ENCODE peak calls at places on chromosomes 7 and 10, in nine cellular contexts. B is K562, K is cardiac muscle cell, U is upper lobe of right lung, L is small intestine, X is endothelial cell of umbilical vein, Y is esophagus squamous epithelium, O is left ventricle myocardium inferior, W is HCT116. R is an unnamed sample.

GRCh38 chr10:60414877-60415585 is 25.4 kb upstream of the ANK3 start:
- DNase-seq in L (no peak), U (no peak), B (no peak), X (peak), W (no peak), K (peak), O (no peak), Y (no peak), R (no peak)

GRCh38 chr10:44386546-44387052 is 1.7 kb upstream of the CXCL12 start:
- DNase-seq in U (peak), W (no peak), Y (no peak), K (peak), X (peak), O (peak), L (peak), B (peak), R (peak)

GRCh38 chr7:74051629-74052410 is 23.8 kb downstream of the ELN start:
- DNase-seq in X (no peak), Y (no peak), B (peak), U (peak), L (peak), K (peak), O (no peak), W (peak), R (peak)

GRCh38 chr7:129454249-129454551 is 20.0 kb downstream of the STRIP2 start:
- DNase-seq in L (no peak), B (no peak), U (no peak), K (no peak), O (no peak), Y (no peak), W (no peak), X (no peak), R (no peak)

GRCh38 chr10:93061594-93062498 is 1.2 kb downstream of the CYP26C1 start:
- DNase-seq in W (no peak), O (no peak), Y (no peak), U (no peak), L (no peak), K (peak), B (no peak), X (no peak), R (no peak)

GRCh38 chr10:131346456-131346855 is 34.9 kb upstream of the TCERG1L start:
- DNase-seq in W (no peak), U (no peak), L (no peak), X (no peak), O (no peak), Y (no peak), B (no peak), K (no peak), R (no peak)

GRCh38 chr10:72328045-72328828 is 26.5 kb downstream of the DNAJB12 start:
- DNase-seq in B (peak), K (peak), Y (no peak), O (peak), W (no peak), L (peak), U (peak), X (peak), R (peak)

GRCh38 chr7:83936056-83936703 is 258.4 kb downstream of the SEMA3A start:
- DNase-seq in U (no peak), Y (no peak), L (peak), X (peak), K (peak), W (peak), B (peak), O (peak), R (peak)

GRCh38 chr7:7946486-7946885 is 22.1 kb upstream of the GLCCI1 start:
- DNase-seq in U (no peak), B (no peak), X (no peak), W (no peak), K (no peak), L (no peak), Y (no peak), O (no peak), R (no peak)

GRCh38 chr7:17530741-17531417 is 232.4 kb downstream of the AHR start:
- DNase-seq in U (no peak), Y (no peak), K (peak), W (peak), X (peak), O (no peak), B (peak), L (peak), R (no peak)

GRCh38 chr10:95290801-95291633 is at the start of gene PDLIM1:
- DNase-seq in U (peak), Y (peak), B (peak), W (no peak), L (peak), X (peak), O (peak), K (peak), R (peak)

GRCh38 chr10:110790913-110791525 is 80.7 kb upstream of the PDCD4 start:
- DNase-seq in L (no peak), O (no peak), K (no peak), Y (no peak), B (no peak), X (no peak), U (no peak), W (no peak), R (no peak)

GRCh38 chr7:81410471-81411117 is 359.3 kb downstream of the HGF start:
- DNase-seq in Y (no peak), B (no peak), U (no peak), W (no peak), O (no peak), K (no peak), X (peak), L (no peak), R (no peak)

GRCh38 chr10:110918633-110919348 is at the start of gene BBIP1:
- DNase-seq in K (peak), L (peak), B (no peak), O (no peak), W (peak), X (peak), Y (peak), U (no peak), R (peak)

GRCh38 chr7:55349126-55349525 is 16.0 kb upstream of the LANCL2 start:
- DNase-seq in U (no peak), L (no peak), X (no peak), Y (no peak), W (no peak), O (no peak), K (peak), B (no peak), R (no peak)

GRCh38 chr10:59337254-59337653 is 25.1 kb downstream of the FAM13C start:
- DNase-seq in O (no peak), Y (no peak), U (no peak), K (peak), X (peak), W (no peak), B (no peak), L (no peak), R (peak)

GRCh38 chr10:20945546-20946332 is 48.6 kb upstream of the NEBL start:
- DNase-seq in U (no peak), O (no peak), X (no peak), B (no peak), W (no peak), L (no peak), Y (no peak), K (no peak), R (no peak)

GRCh38 chr7:33918401-33919120 is 13.2 kb downstream of the BMPER start:
- DNase-seq in L (no peak), O (no peak), B (no peak), K (no peak), X (no peak), W (no peak), U (no peak), Y (no peak), R (no peak)

GRCh38 chr10:105793071-105793470 is 1152.0 kb downstream of the SORCS3 start:
- DNase-seq in Y (no peak), O (no peak), B (no peak), U (no peak), X (no peak), W (no peak), K (no peak), L (no peak), R (no peak)

GRCh38 chr10:15738237-15738928 is 18.7 kb upstream of the ITGA8 start:
- DNase-seq in U (no peak), O (no peak), W (no peak), L (no peak), X (no peak), Y (no peak), K (peak), B (no peak), R (no peak)

GRCh38 chr7:150322114-150322832 is 882 bp upstream of the LRRC61 start:
- DNase-seq in K (no peak), U (no peak), X (no peak), B (peak), O (no peak), W (no peak), Y (no peak), L (peak), R (no peak)

GRCh38 chr10:116418394-116418793 is 9.3 kb upstream of the PNLIPRP3 start:
- DNase-seq in X (no peak), W (no peak), U (no peak), K (no peak), L (no peak), Y (no peak), B (no peak), O (no peak), R (no peak)

GRCh38 chr10:133127291-133128125 is 32.5 kb upstream of the KNDC1 start:
- DNase-seq in W (peak), B (peak), X (no peak), O (peak), K (no peak), U (peak), L (no peak), Y (no peak), R (peak)

GRCh38 chr7:69962077-69962855 is 364.0 kb downstream of the AUTS2 start:
- DNase-seq in W (no peak), Y (no peak), O (peak), K (peak), X (no peak), L (peak), B (no peak), U (peak), R (peak)

GRCh38 chr7:28629216-28629848 is 217.0 kb downstream of the CREB5 start:
- DNase-seq in O (peak), K (peak), B (no peak), U (no peak), L (peak), W (no peak), X (no peak), Y (no peak), R (peak)

GRCh38 chr7:24980695-24981543 is 941 bp upstream of the OSBPL3 start:
- DNase-seq in X (peak), U (peak), W (no peak), L (peak), O (no peak), Y (peak), K (peak), B (no peak), R (peak)

GRCh38 chr7:134820778-134821177 is 41.3 kb downstream of the CALD1 start:
- DNase-seq in U (no peak), O (no peak), W (no peak), L (no peak), Y (no peak), B (no peak), X (no peak), K (no peak), R (no peak)

GRCh38 chr7:42057331-42057730 is 179.7 kb downstream of the GLI3 start:
- DNase-seq in U (no peak), B (no peak), K (no peak), W (no peak), Y (no peak), L (no peak), X (no peak), O (no peak), R (no peak)

GRCh38 chr10:43863859-43864591 is 215.3 kb upstream of the ZNF32 start:
- DNase-seq in O (peak), Y (no peak), K (peak), U (no peak), W (no peak), X (peak), B (no peak), L (peak), R (peak)

GRCh38 chr10:114081911-114082583 is 38.4 kb downstream of the ADRB1 start:
- DNase-seq in L (peak), B (no peak), W (no peak), U (no peak), X (no peak), K (no peak), Y (no peak), O (no peak), R (no peak)

GRCh38 chr7:130723784-130724183 is 10.2 kb downstream of the KLF14 start:
- DNase-seq in K (peak), Y (no peak), B (no peak), U (no peak), X (no peak), W (no peak), L (no peak), O (no peak), R (no peak)

GRCh38 chr7:99210265-99210970 is 2.5 kb upstream of the KPNA7 start:
- DNase-seq in W (no peak), L (peak), K (peak), U (no peak), X (no peak), B (no peak), Y (no peak), O (no peak), R (no peak)

GRCh38 chr10:79073784-79074432 is 5.1 kb downstream of the ZMIZ1 start:
- DNase-seq in L (peak), O (peak), B (no peak), X (peak), Y (no peak), K (peak), W (no peak), U (peak), R (peak)

GRCh38 chr10:79071535-79071923 is 2.8 kb downstream of the ZMIZ1 start:
- DNase-seq in Y (no peak), B (no peak), L (no peak), X (no peak), U (no peak), W (no peak), K (no peak), O (no peak), R (no peak)

GRCh38 chr10:79072041-79072441 is 3.3 kb downstream of the ZMIZ1 start:
- DNase-seq in Y (no peak), U (no peak), W (no peak), B (no peak), L (no peak), O (no peak), K (no peak), X (peak), R (peak)

GRCh38 chr10:79074732-79075131 is 6.0 kb downstream of the ZMIZ1 start:
- DNase-seq in U (peak), X (no peak), B (no peak), O (no peak), Y (no peak), L (peak), K (no peak), W (no peak), R (no peak)

DNA sequence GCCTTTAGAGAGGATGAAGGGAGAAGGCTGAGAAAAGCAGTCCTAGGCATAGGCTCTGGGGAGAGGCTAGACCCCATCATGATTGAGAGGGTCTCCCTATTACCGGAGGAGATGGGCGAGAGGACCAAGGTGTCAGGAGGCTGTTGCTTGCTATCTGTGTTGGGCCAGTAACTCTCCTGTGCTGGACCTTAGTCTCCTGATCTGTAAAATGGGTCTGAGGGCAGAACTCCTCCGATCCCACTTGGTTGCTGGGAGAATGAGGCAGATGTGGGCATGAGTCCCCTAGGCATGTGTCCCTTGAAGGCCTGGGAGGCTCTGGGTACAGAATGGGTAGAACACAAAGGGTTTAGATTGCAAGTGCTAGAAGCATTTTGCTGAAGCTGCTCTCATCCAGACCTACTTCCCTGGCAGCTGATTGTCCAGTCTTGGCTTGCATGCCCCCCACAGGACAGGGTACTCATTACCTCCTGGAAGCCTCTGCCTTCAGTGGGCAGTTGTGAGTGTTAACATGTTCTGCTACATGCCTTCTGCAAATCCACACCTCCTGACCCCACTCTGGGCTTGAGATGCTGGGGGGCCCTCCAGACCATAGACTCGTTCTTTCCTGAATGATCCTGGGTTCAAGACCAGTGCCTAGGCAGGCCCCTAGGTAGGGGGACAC is 4.4 kb downstream of the ZMIZ1 start:
- DNase-seq in K (no peak), U (no peak), L (no peak), B (no peak), Y (no peak), W (no peak), X (no peak), O (no peak), R (peak)
- H3K27ac ChIP-seq in K (peak), U (peak), L (peak), B (no peak), Y (peak), W (no peak), X (no peak), O (peak), R (peak)

GRCh38 chr7:158422551-158423189 is 165.0 kb downstream of the PTPRN2 start:
- DNase-seq in L (no peak), K (no peak), X (no peak), O (no peak), W (no peak), B (peak), U (peak), Y (no peak), R (no peak)

GRCh38 chr7:158424531-158424930 is 163.1 kb downstream of the PTPRN2 start:
- DNase-seq in B (no peak), K (no peak), X (no peak), O (no peak), L (no peak), Y (no peak), W (no peak), U (peak), R (no peak)

GRCh38 chr7:158424011-158424410 is 163.6 kb downstream of the PTPRN2 start:
- DNase-seq in L (no peak), W (no peak), U (peak), X (no peak), Y (no peak), O (no peak), B (no peak), K (no peak), R (no peak)

GRCh38 chr7:158421394-158421793 is 166.2 kb downstream of the PTPRN2 start:
- DNase-seq in L (no peak), W (no peak), U (no peak), Y (no peak), O (no peak), X (no peak), B (no peak), K (no peak), R (no peak)

DNA sequence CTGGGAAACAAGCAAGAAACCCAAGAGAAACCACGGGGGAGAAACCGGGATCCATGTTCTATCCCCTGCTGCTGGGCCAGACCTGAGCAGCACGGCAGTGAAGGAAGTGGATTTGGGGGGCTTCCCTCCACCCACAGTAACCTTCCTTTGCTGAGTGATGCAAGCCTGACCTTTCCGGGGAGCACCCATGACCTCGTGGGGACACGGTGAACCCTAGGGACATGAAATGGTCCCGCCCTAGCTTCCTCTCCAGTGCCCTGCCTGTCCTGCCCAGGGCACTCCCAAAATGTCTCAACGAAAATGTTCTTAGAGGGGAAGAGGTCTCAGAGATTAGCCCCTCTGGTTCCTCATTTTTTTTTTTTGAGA is 164.4 kb downstream of the PTPRN2 start:
- DNase-seq in O (no peak), B (no peak), L (no peak), X (no peak), W (no peak), K (no peak), U (peak), Y (no peak), R (no peak)
- H3K27ac ChIP-seq in O (no peak), B (no peak), L (no peak), X (no peak), W (no peak), K (no peak), U (no peak), Y (no peak), R (no peak)

DNA sequence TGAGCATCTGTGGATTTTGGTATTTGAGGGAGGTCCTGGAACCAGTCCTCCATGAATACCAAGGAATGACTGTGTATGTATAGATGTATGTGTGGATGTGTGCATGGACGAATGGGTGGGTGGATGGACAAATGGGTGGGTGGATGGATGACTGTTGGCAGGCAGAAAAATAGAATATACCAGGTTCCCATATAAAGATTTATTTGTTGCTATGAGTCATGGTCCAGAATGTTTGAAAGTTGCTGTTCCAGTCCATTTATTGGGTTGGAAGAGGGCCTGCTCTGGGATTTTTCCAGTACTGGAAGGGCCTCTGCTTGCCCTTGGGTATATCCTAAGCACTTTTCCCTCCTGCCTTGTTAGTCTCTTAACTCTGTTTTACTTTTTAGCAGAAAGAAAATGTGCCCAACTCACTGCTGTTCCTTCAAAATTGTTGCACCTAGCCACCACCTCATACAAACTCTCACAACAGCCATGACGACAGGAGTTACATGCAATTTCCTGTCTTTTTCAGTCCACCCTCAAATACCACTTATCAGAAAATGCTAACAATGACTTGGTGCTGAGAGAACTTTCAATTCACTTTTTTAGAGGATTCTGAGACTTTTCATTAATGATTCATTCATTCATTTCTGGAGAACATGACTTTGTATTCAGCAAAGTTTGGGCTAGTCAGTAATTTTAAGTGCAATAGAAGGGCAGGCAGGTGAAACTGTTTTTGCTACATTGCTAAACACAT is 108.1 kb downstream of the EEPD1 start:
- DNase-seq in O (no peak), L (no peak), K (peak), X (no peak), B (no peak), U (no peak), W (no peak), Y (no peak), R (no peak)
- H3K27ac ChIP-seq in O (peak), L (no peak), K (no peak), X (no peak), B (no peak), U (no peak), W (no peak), Y (no peak), R (no peak)

GRCh38 chr7:23469150-23469960 is 936 bp downstream of the IGF2BP3 start:
- DNase-seq in K (peak), U (no peak), W (no peak), X (peak), Y (no peak), O (no peak), L (no peak), B (peak), R (no peak)
- H3K27ac ChIP-seq in K (peak), U (no peak), W (peak), X (peak), Y (no peak), O (no peak), L (no peak), B (peak), R (no peak)

GRCh38 chr7:39321909-39322498 is 244.2 kb upstream of the YAE1 start:
- DNase-seq in O (no peak), W (no peak), X (no peak), B (no peak), K (no peak), Y (no peak), L (no peak), U (no peak), R (no peak)
- H3K27ac ChIP-seq in O (no peak), W (no peak), X (no peak), B (no peak), K (no peak), Y (no peak), L (no peak), U (no peak), R (no peak)

DNA sequence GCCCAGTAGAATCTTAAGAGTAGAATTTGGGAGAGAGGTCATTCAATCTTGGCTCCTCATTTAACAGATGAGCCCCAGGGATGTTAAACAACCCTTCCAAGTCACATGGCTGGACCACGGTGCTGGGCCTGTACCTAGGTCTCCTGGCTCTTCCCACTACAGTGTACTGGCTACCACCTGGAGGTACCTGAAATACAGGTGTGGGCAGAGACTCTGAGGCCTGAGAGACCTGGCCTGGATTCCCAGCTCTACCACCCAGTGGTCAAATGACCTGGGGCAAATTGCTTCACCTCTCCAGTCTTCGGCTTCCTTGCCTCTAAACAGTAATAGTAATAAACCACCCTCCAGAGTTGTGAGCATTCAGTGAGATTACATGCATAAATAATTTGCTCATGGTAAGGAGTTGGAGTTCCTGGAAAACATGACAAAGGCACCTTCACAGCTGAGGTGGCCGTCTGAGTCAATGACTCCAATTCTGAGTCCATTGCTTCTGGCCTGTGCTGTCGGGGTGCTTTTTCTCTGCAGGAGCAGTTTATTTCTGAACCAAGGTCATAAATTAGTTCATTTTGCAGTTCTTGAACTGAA is 2.8 kb downstream of the GOT1 start:
- DNase-seq in K (no peak), U (no peak), L (no peak), B (no peak), O (no peak), X (no peak), W (no peak), Y (no peak), R (no peak)
- H3K27ac ChIP-seq in K (no peak), U (no peak), L (no peak), B (no peak), O (peak), X (no peak), W (no peak), Y (no peak), R (no peak)

R was measured in right cardiac atrium.